ENCODE peak calls at places on chromosomes 11 and 22, in six cellular contexts. One of them, this sample, is unnamed.

GRCh38 chr11:69130586-69131566 is 24.9 kb upstream of the SMIM38 start:
- DNase-seq in fibroblast of lung: no peak
- DNase-seq in HCT116: no peak
- DNase-seq in brain microvascular endothelial cell: no peak
- DNase-seq in CD8-positive, alpha-beta T cell: no peak
- DNase-seq in cardiac muscle cell: no peak
- DNase-seq in this sample: no peak

GRCh38 chr11:62394825-62395538 is 23.9 kb upstream of the SCGB1A1 start:
- DNase-seq in fibroblast of lung: peak; percentile 88
- DNase-seq in HCT116: peak; percentile 61
- DNase-seq in brain microvascular endothelial cell: peak; percentile 73
- DNase-seq in CD8-positive, alpha-beta T cell: peak; percentile 41
- DNase-seq in cardiac muscle cell: peak; percentile 90
- DNase-seq in this sample: peak; percentile 68

GRCh38 chr11:58525037-58525614 is 17.2 kb upstream of the OR5B21 start:
- DNase-seq in fibroblast of lung: peak; percentile 4
- DNase-seq in HCT116: no peak
- DNase-seq in brain microvascular endothelial cell: no peak
- DNase-seq in CD8-positive, alpha-beta T cell: peak; percentile 49
- DNase-seq in cardiac muscle cell: peak; percentile 31
- DNase-seq in this sample: no peak

GRCh38 chr22:42388130-42388797 is 43.9 kb downstream of the NFAM1 start:
- DNase-seq in fibroblast of lung: no peak
- DNase-seq in HCT116: no peak
- DNase-seq in brain microvascular endothelial cell: no peak
- DNase-seq in CD8-positive, alpha-beta T cell: no peak
- DNase-seq in cardiac muscle cell: peak; percentile 18
- DNase-seq in this sample: no peak

GRCh38 chr22:39558254-39558727 is 12.3 kb upstream of the CACNA1I start:
- DNase-seq in fibroblast of lung: no peak
- DNase-seq in HCT116: no peak
- DNase-seq in brain microvascular endothelial cell: no peak
- DNase-seq in CD8-positive, alpha-beta T cell: no peak
- DNase-seq in cardiac muscle cell: no peak
- DNase-seq in this sample: no peak

GRCh38 chr22:48748860-48749554 is 1078.7 kb downstream of the BRD1 start:
- DNase-seq in fibroblast of lung: no peak
- DNase-seq in HCT116: no peak
- DNase-seq in brain microvascular endothelial cell: no peak
- DNase-seq in CD8-positive, alpha-beta T cell: no peak
- DNase-seq in cardiac muscle cell: no peak
- DNase-seq in this sample: no peak

GRCh38 chr11:106378513-106379179 is 301.2 kb downstream of the AASDHPPT start:
- DNase-seq in fibroblast of lung: no peak
- DNase-seq in HCT116: no peak
- DNase-seq in brain microvascular endothelial cell: no peak
- DNase-seq in CD8-positive, alpha-beta T cell: no peak
- DNase-seq in cardiac muscle cell: no peak
- DNase-seq in this sample: no peak

GRCh38 chr22:49297286-49297870 is 530.3 kb downstream of the BRD1 start:
- DNase-seq in fibroblast of lung: no peak
- DNase-seq in HCT116: no peak
- DNase-seq in brain microvascular endothelial cell: no peak
- DNase-seq in CD8-positive, alpha-beta T cell: no peak
- DNase-seq in cardiac muscle cell: no peak
- DNase-seq in this sample: no peak

GRCh38 chr11:60680455-60681119 is 18.8 kb upstream of the MS4A8 start:
- DNase-seq in fibroblast of lung: no peak
- DNase-seq in HCT116: no peak
- DNase-seq in brain microvascular endothelial cell: no peak
- DNase-seq in CD8-positive, alpha-beta T cell: no peak
- DNase-seq in cardiac muscle cell: no peak
- DNase-seq in this sample: no peak

GRCh38 chr11:63764712-63765631 is 3.6 kb downstream of the ZFTA start:
- DNase-seq in fibroblast of lung: peak; percentile 15
- DNase-seq in HCT116: no peak
- DNase-seq in brain microvascular endothelial cell: no peak
- DNase-seq in CD8-positive, alpha-beta T cell: no peak
- DNase-seq in cardiac muscle cell: peak; percentile 48
- DNase-seq in this sample: no peak

GRCh38 chr11:22197139-22197893 is 4.4 kb downstream of the ANO5 start:
- DNase-seq in fibroblast of lung: no peak
- DNase-seq in HCT116: no peak
- DNase-seq in brain microvascular endothelial cell: no peak
- DNase-seq in CD8-positive, alpha-beta T cell: no peak
- DNase-seq in cardiac muscle cell: no peak
- DNase-seq in this sample: no peak

GRCh38 chr11:44005076-44005800 is 42.5 kb upstream of the ACCSL start:
- DNase-seq in fibroblast of lung: no peak
- DNase-seq in HCT116: no peak
- DNase-seq in brain microvascular endothelial cell: no peak
- DNase-seq in CD8-positive, alpha-beta T cell: no peak
- DNase-seq in cardiac muscle cell: no peak
- DNase-seq in this sample: no peak

GRCh38 chr11:26964335-26964734 is 29.6 kb upstream of the FIBIN start:
- DNase-seq in fibroblast of lung: peak; percentile 71
- DNase-seq in HCT116: no peak
- DNase-seq in brain microvascular endothelial cell: no peak
- DNase-seq in CD8-positive, alpha-beta T cell: no peak
- DNase-seq in cardiac muscle cell: peak; percentile 83
- DNase-seq in this sample: no peak

GRCh38 chr22:17237031-17237668 is 17.9 kb upstream of the ADA2 start:
- DNase-seq in fibroblast of lung: no peak
- DNase-seq in HCT116: no peak
- DNase-seq in brain microvascular endothelial cell: no peak
- DNase-seq in CD8-positive, alpha-beta T cell: peak; percentile 22
- DNase-seq in cardiac muscle cell: no peak
- DNase-seq in this sample: no peak

GRCh38 chr11:2515401-2516275 is 70.8 kb downstream of the KCNQ1 start:
- DNase-seq in fibroblast of lung: no peak
- DNase-seq in HCT116: no peak
- DNase-seq in brain microvascular endothelial cell: no peak
- DNase-seq in CD8-positive, alpha-beta T cell: no peak
- DNase-seq in cardiac muscle cell: no peak
- DNase-seq in this sample: no peak

GRCh38 chr11:45816614-45817013 is 11.7 kb downstream of the SLC35C1 start:
- DNase-seq in fibroblast of lung: no peak
- DNase-seq in HCT116: no peak
- DNase-seq in brain microvascular endothelial cell: no peak
- DNase-seq in CD8-positive, alpha-beta T cell: no peak
- DNase-seq in cardiac muscle cell: no peak
- DNase-seq in this sample: no peak

GRCh38 chr11:126140932-126141291 is 70.5 kb downstream of the RPUSD4 start:
- DNase-seq in fibroblast of lung: peak; percentile 88
- DNase-seq in HCT116: no peak
- DNase-seq in brain microvascular endothelial cell: no peak
- DNase-seq in CD8-positive, alpha-beta T cell: no peak
- DNase-seq in cardiac muscle cell: peak; percentile 73
- DNase-seq in this sample: no peak

GRCh38 chr11:12853652-12854296 is 155.3 kb upstream of the RASSF10 start:
- DNase-seq in fibroblast of lung: peak; percentile 65
- DNase-seq in HCT116: no peak
- DNase-seq in brain microvascular endothelial cell: no peak
- DNase-seq in CD8-positive, alpha-beta T cell: no peak
- DNase-seq in cardiac muscle cell: peak; percentile 45
- DNase-seq in this sample: no peak

GRCh38 chr22:46661221-46661851 is 41.1 kb downstream of the GRAMD4 start:
- DNase-seq in fibroblast of lung: peak; percentile 69
- DNase-seq in HCT116: peak; percentile 62
- DNase-seq in brain microvascular endothelial cell: peak; percentile 66
- DNase-seq in CD8-positive, alpha-beta T cell: peak; percentile 57
- DNase-seq in cardiac muscle cell: peak; percentile 71
- DNase-seq in this sample: no peak

GRCh38 chr11:121521145-121522042 is 68.6 kb upstream of the SORL1-AS1 start:
- DNase-seq in fibroblast of lung: no peak
- DNase-seq in HCT116: no peak
- DNase-seq in brain microvascular endothelial cell: no peak
- DNase-seq in CD8-positive, alpha-beta T cell: no peak
- DNase-seq in cardiac muscle cell: no peak
- DNase-seq in this sample: no peak

GRCh38 chr11:88340366-88340930 is 2.9 kb upstream of the CTSC start:
- DNase-seq in fibroblast of lung: no peak
- DNase-seq in HCT116: no peak
- DNase-seq in brain microvascular endothelial cell: no peak
- DNase-seq in CD8-positive, alpha-beta T cell: no peak
- DNase-seq in cardiac muscle cell: no peak
- DNase-seq in this sample: no peak

GRCh38 chr11:21343204-21343603 is 673.8 kb downstream of the NELL1 start:
- DNase-seq in fibroblast of lung: no peak
- DNase-seq in HCT116: no peak
- DNase-seq in brain microvascular endothelial cell: no peak
- DNase-seq in CD8-positive, alpha-beta T cell: no peak
- DNase-seq in cardiac muscle cell: no peak
- DNase-seq in this sample: no peak

GRCh38 chr11:35838071-35838470 is 105.8 kb upstream of the LDLRAD3 start:
- DNase-seq in fibroblast of lung: no peak
- DNase-seq in HCT116: no peak
- DNase-seq in brain microvascular endothelial cell: no peak
- DNase-seq in CD8-positive, alpha-beta T cell: no peak
- DNase-seq in cardiac muscle cell: no peak
- DNase-seq in this sample: no peak

GRCh38 chr11:47980093-47980906 is at the start of gene PTPRJ:
- DNase-seq in fibroblast of lung: peak; percentile 24
- DNase-seq in HCT116: no peak
- DNase-seq in brain microvascular endothelial cell: no peak
- DNase-seq in CD8-positive, alpha-beta T cell: peak; percentile 57
- DNase-seq in cardiac muscle cell: peak; percentile 72
- DNase-seq in this sample: no peak

GRCh38 chr11:67251841-67252240 is 14.4 kb upstream of the GRK2 start:
- DNase-seq in fibroblast of lung: no peak
- DNase-seq in HCT116: no peak
- DNase-seq in brain microvascular endothelial cell: no peak
- DNase-seq in CD8-positive, alpha-beta T cell: no peak
- DNase-seq in cardiac muscle cell: no peak
- DNase-seq in this sample: no peak

GRCh38 chr22:38136607-38137006 is 26.1 kb upstream of the BAIAP2L2 start:
- DNase-seq in fibroblast of lung: no peak
- DNase-seq in HCT116: no peak
- DNase-seq in brain microvascular endothelial cell: no peak
- DNase-seq in CD8-positive, alpha-beta T cell: no peak
- DNase-seq in cardiac muscle cell: peak; percentile 9
- DNase-seq in this sample: no peak

GRCh38 chr11:13256216-13256615 is 21.4 kb upstream of the BMAL1 start:
- DNase-seq in fibroblast of lung: no peak
- DNase-seq in HCT116: no peak
- DNase-seq in brain microvascular endothelial cell: no peak
- DNase-seq in CD8-positive, alpha-beta T cell: no peak
- DNase-seq in cardiac muscle cell: no peak
- DNase-seq in this sample: no peak

GRCh38 chr22:27115816-27116256 is 458.4 kb downstream of the MIAT start:
- DNase-seq in fibroblast of lung: no peak
- DNase-seq in HCT116: peak; percentile 92
- DNase-seq in brain microvascular endothelial cell: peak; percentile 97
- DNase-seq in CD8-positive, alpha-beta T cell: no peak
- DNase-seq in cardiac muscle cell: no peak
- DNase-seq in this sample: no peak

GRCh38 chr22:46359362-46359761 is 23.8 kb downstream of the TRMU start:
- DNase-seq in fibroblast of lung: no peak
- DNase-seq in HCT116: no peak
- DNase-seq in brain microvascular endothelial cell: no peak
- DNase-seq in CD8-positive, alpha-beta T cell: no peak
- DNase-seq in cardiac muscle cell: no peak
- DNase-seq in this sample: no peak

GRCh38 chr11:36455658-36456111 is 54.4 kb downstream of the TRAF6 start:
- DNase-seq in fibroblast of lung: peak; percentile 98
- DNase-seq in HCT116: no peak
- DNase-seq in brain microvascular endothelial cell: peak; percentile 98
- DNase-seq in CD8-positive, alpha-beta T cell: no peak
- DNase-seq in cardiac muscle cell: peak; percentile 98
- DNase-seq in this sample: peak; percentile 87

GRCh38 chr11:15192007-15192556 is 77.4 kb downstream of the INSC start:
- DNase-seq in fibroblast of lung: no peak
- DNase-seq in HCT116: no peak
- DNase-seq in brain microvascular endothelial cell: no peak
- DNase-seq in CD8-positive, alpha-beta T cell: no peak
- DNase-seq in cardiac muscle cell: no peak
- DNase-seq in this sample: no peak

GRCh38 chr11:134223066-134223465 is 701 bp downstream of the NCAPD3 start:
- DNase-seq in fibroblast of lung: no peak
- DNase-seq in HCT116: no peak
- DNase-seq in brain microvascular endothelial cell: no peak
- DNase-seq in CD8-positive, alpha-beta T cell: no peak
- DNase-seq in cardiac muscle cell: no peak
- DNase-seq in this sample: no peak
- H3K27ac ChIP-seq in fibroblast of lung: peak overlapping the region; percentile 97
- H3K27ac ChIP-seq in HCT116: peak overlapping the region; percentile 61
- H3K27ac ChIP-seq in brain microvascular endothelial cell: no peak overlapping the region
- H3K27ac ChIP-seq in CD8-positive, alpha-beta T cell: peak overlapping the region; percentile 84
- H3K27ac ChIP-seq in cardiac muscle cell: no peak overlapping the region
- H3K27ac ChIP-seq in this sample: no peak overlapping the region

GRCh38 chr11:110085255-110085838 is 7.8 kb upstream of the ZC3H12C start:
- DNase-seq in fibroblast of lung: peak; percentile 72
- DNase-seq in HCT116: no peak
- DNase-seq in brain microvascular endothelial cell: no peak
- DNase-seq in CD8-positive, alpha-beta T cell: no peak
- DNase-seq in cardiac muscle cell: no peak
- DNase-seq in this sample: no peak

GRCh38 chr11:110078923-110079544 is 14.2 kb upstream of the ZC3H12C start:
- DNase-seq in fibroblast of lung: no peak
- DNase-seq in HCT116: no peak
- DNase-seq in brain microvascular endothelial cell: no peak
- DNase-seq in CD8-positive, alpha-beta T cell: no peak
- DNase-seq in cardiac muscle cell: no peak
- DNase-seq in this sample: no peak

GRCh38 chr11:110079726-110080125 is 13.5 kb upstream of the ZC3H12C start:
- DNase-seq in fibroblast of lung: no peak
- DNase-seq in HCT116: no peak
- DNase-seq in brain microvascular endothelial cell: no peak
- DNase-seq in CD8-positive, alpha-beta T cell: no peak
- DNase-seq in cardiac muscle cell: no peak
- DNase-seq in this sample: no peak

GRCh38 chr11:110081462-110082233 is 11.5 kb upstream of the ZC3H12C start:
- DNase-seq in fibroblast of lung: no peak
- DNase-seq in HCT116: no peak
- DNase-seq in brain microvascular endothelial cell: no peak
- DNase-seq in CD8-positive, alpha-beta T cell: no peak
- DNase-seq in cardiac muscle cell: no peak
- DNase-seq in this sample: no peak

GRCh38 chr11:110082899-110083298 is 10.3 kb upstream of the ZC3H12C start:
- DNase-seq in fibroblast of lung: no peak
- DNase-seq in HCT116: no peak
- DNase-seq in brain microvascular endothelial cell: no peak
- DNase-seq in CD8-positive, alpha-beta T cell: no peak
- DNase-seq in cardiac muscle cell: no peak
- DNase-seq in this sample: no peak
- TF ChIP-seq CTCF in fibroblast of lung: no peak
- TF ChIP-seq CTCF in HCT116: no peak
- TF ChIP-seq CTCF in brain microvascular endothelial cell: no peak
- TF ChIP-seq CTCF in CD8-positive, alpha-beta T cell: no peak
- TF ChIP-seq CTCF in cardiac muscle cell: no peak
- TF ChIP-seq CTCF in this sample: no peak

GRCh38 chr22:44427506-44428470 is 70.2 kb downstream of the RTL6 start:
- DNase-seq in fibroblast of lung: no peak
- DNase-seq in HCT116: no peak
- DNase-seq in brain microvascular endothelial cell: no peak
- DNase-seq in CD8-positive, alpha-beta T cell: no peak
- DNase-seq in cardiac muscle cell: no peak
- DNase-seq in this sample: no peak
- H3K4me3 ChIP-seq in fibroblast of lung: no peak overlapping the region
- H3K4me3 ChIP-seq in HCT116: no peak overlapping the region
- H3K4me3 ChIP-seq in brain microvascular endothelial cell: no peak overlapping the region
- H3K4me3 ChIP-seq in CD8-positive, alpha-beta T cell: no peak overlapping the region
- H3K4me3 ChIP-seq in cardiac muscle cell: no peak overlapping the region
- H3K4me3 ChIP-seq in this sample: no peak overlapping the region

GRCh38 chr11:3947084-3947483 is 91.6 kb downstream of the STIM1 start:
- DNase-seq in fibroblast of lung: peak; percentile 86
- DNase-seq in HCT116: no peak
- DNase-seq in brain microvascular endothelial cell: no peak
- DNase-seq in CD8-positive, alpha-beta T cell: peak; percentile 64
- DNase-seq in cardiac muscle cell: peak; percentile 89
- DNase-seq in this sample: no peak
- H3K27ac ChIP-seq in fibroblast of lung: no peak overlapping the region
- H3K27ac ChIP-seq in HCT116: no peak overlapping the region
- H3K27ac ChIP-seq in brain microvascular endothelial cell: no peak overlapping the region
- H3K27ac ChIP-seq in CD8-positive, alpha-beta T cell: peak overlapping the region; percentile 68
- H3K27ac ChIP-seq in cardiac muscle cell: peak overlapping the region; percentile 75
- H3K27ac ChIP-seq in this sample: no peak overlapping the region

This sample was measured in AG04450.